ENCODE peak calls at places on chromosomes 12 and 14, in seven cellular contexts. One of them, this sample, is unnamed.
A peak's percentile ranks its signal among the peaks of the same experiment; 100 is the strongest.

GRCh38 chr14:39366460-39367386 is 65.5 kb downstream of the FBXO33 start:
- DNase-seq in erythroblast: no peak
- DNase-seq in A549: no peak
- DNase-seq in GM12891: no peak
- DNase-seq in adrenal gland: no peak
- DNase-seq in lower leg skin: no peak
- DNase-seq in heart left ventricle: no peak
- DNase-seq in this sample: no peak

GRCh38 chr12:109932878-109933503 is 32.9 kb downstream of the TCHP start:
- DNase-seq in adrenal gland: peak; percentile 80
- DNase-seq in A549: no peak
- DNase-seq in erythroblast: no peak
- DNase-seq in lower leg skin: no peak
- DNase-seq in heart left ventricle: peak; percentile 66
- DNase-seq in GM12891: no peak
- DNase-seq in this sample: no peak

GRCh38 chr12:121279507-121279915 is 17.0 kb downstream of the CAMKK2 start:
- DNase-seq in adrenal gland: peak; percentile 91
- DNase-seq in GM12891: no peak
- DNase-seq in A549: no peak
- DNase-seq in lower leg skin: peak; percentile 89
- DNase-seq in heart left ventricle: peak; percentile 54
- DNase-seq in erythroblast: no peak
- DNase-seq in this sample: no peak

GRCh38 chr12:111881712-111882111 is 39.7 kb downstream of the MAPKAPK5 start:
- DNase-seq in A549: no peak
- DNase-seq in erythroblast: no peak
- DNase-seq in adrenal gland: no peak
- DNase-seq in lower leg skin: no peak
- DNase-seq in heart left ventricle: no peak
- DNase-seq in GM12891: peak; percentile 10
- DNase-seq in this sample: no peak

GRCh38 chr12:34398366-34398705 is 376.0 kb downstream of the ALG10 start:
- DNase-seq in lower leg skin: peak; percentile 60
- DNase-seq in GM12891: no peak
- DNase-seq in erythroblast: no peak
- DNase-seq in heart left ventricle: peak; percentile 2
- DNase-seq in A549: no peak
- DNase-seq in adrenal gland: no peak
- DNase-seq in this sample: no peak

GRCh38 chr12:25491396-25491948 is 61.6 kb downstream of the LMNTD1 start:
- DNase-seq in GM12891: no peak
- DNase-seq in adrenal gland: no peak
- DNase-seq in lower leg skin: no peak
- DNase-seq in erythroblast: no peak
- DNase-seq in A549: no peak
- DNase-seq in heart left ventricle: no peak
- DNase-seq in this sample: no peak

GRCh38 chr12:95633049-95633545 is 81.8 kb upstream of the USP44 start:
- DNase-seq in lower leg skin: peak; percentile 88
- DNase-seq in erythroblast: no peak
- DNase-seq in A549: peak; percentile 99
- DNase-seq in GM12891: no peak
- DNase-seq in heart left ventricle: no peak
- DNase-seq in adrenal gland: peak; percentile 79
- DNase-seq in this sample: no peak

GRCh38 chr12:28574746-28575592 is 384.7 kb downstream of the CCDC91 start:
- DNase-seq in heart left ventricle: peak; percentile 14
- DNase-seq in GM12891: no peak
- DNase-seq in A549: peak; percentile 8
- DNase-seq in adrenal gland: no peak
- DNase-seq in erythroblast: no peak
- DNase-seq in lower leg skin: no peak
- DNase-seq in this sample: no peak

GRCh38 chr14:26870096-26870495 is 272.3 kb upstream of the NOVA1 start:
- DNase-seq in A549: no peak
- DNase-seq in lower leg skin: no peak
- DNase-seq in heart left ventricle: no peak
- DNase-seq in adrenal gland: no peak
- DNase-seq in GM12891: no peak
- DNase-seq in erythroblast: no peak
- DNase-seq in this sample: no peak

GRCh38 chr12:38282886-38283285 is 33.7 kb upstream of the ALG10B start:
- DNase-seq in adrenal gland: no peak
- DNase-seq in GM12891: no peak
- DNase-seq in erythroblast: no peak
- DNase-seq in heart left ventricle: no peak
- DNase-seq in lower leg skin: no peak
- DNase-seq in A549: peak; percentile 15
- DNase-seq in this sample: no peak

GRCh38 chr12:28237423-28237822 is 47.2 kb downstream of the CCDC91 start:
- DNase-seq in lower leg skin: no peak
- DNase-seq in heart left ventricle: no peak
- DNase-seq in GM12891: no peak
- DNase-seq in A549: peak; percentile 10
- DNase-seq in adrenal gland: no peak
- DNase-seq in erythroblast: peak; percentile 5
- DNase-seq in this sample: no peak

GRCh38 chr12:14779834-14780233 is 23.4 kb downstream of the WBP11 start:
- DNase-seq in adrenal gland: no peak
- DNase-seq in lower leg skin: no peak
- DNase-seq in A549: no peak
- DNase-seq in erythroblast: peak; percentile 5
- DNase-seq in heart left ventricle: no peak
- DNase-seq in GM12891: no peak
- DNase-seq in this sample: no peak

GRCh38 chr12:42216737-42217136 is 21.3 kb downstream of the YAF2 start:
- DNase-seq in heart left ventricle: no peak
- DNase-seq in GM12891: no peak
- DNase-seq in A549: no peak
- DNase-seq in adrenal gland: no peak
- DNase-seq in lower leg skin: no peak
- DNase-seq in erythroblast: no peak
- DNase-seq in this sample: no peak

GRCh38 chr12:82361461-82361915 is 3.2 kb downstream of the METTL25 start:
- DNase-seq in erythroblast: no peak
- DNase-seq in A549: no peak
- DNase-seq in lower leg skin: no peak
- DNase-seq in heart left ventricle: no peak
- DNase-seq in adrenal gland: no peak
- DNase-seq in GM12891: no peak
- DNase-seq in this sample: no peak

GRCh38 chr12:57005980-57006808 is at the start of gene ZBTB39:
- DNase-seq in heart left ventricle: peak; percentile 68
- DNase-seq in GM12891: peak; percentile 78
- DNase-seq in A549: peak; percentile 60
- DNase-seq in adrenal gland: no peak
- DNase-seq in lower leg skin: no peak
- DNase-seq in erythroblast: peak; percentile 82
- DNase-seq in this sample: no peak

GRCh38 chr12:34287986-34288962 is 266.0 kb downstream of the ALG10 start:
- DNase-seq in erythroblast: no peak
- DNase-seq in adrenal gland: peak; percentile 24
- DNase-seq in lower leg skin: peak; percentile 45
- DNase-seq in heart left ventricle: peak; percentile 2
- DNase-seq in GM12891: no peak
- DNase-seq in A549: no peak
- DNase-seq in this sample: no peak

GRCh38 chr12:52826611-52827498 is 7.3 kb downstream of the KRT79 start:
- DNase-seq in erythroblast: no peak
- DNase-seq in heart left ventricle: no peak
- DNase-seq in A549: peak; percentile 41
- DNase-seq in lower leg skin: no peak
- DNase-seq in GM12891: no peak
- DNase-seq in adrenal gland: no peak
- DNase-seq in this sample: no peak

GRCh38 chr14:24114536-24115450 is at the start of the genes DCAF11 and NRL:
- DNase-seq in GM12891: peak; percentile 95
- DNase-seq in adrenal gland: peak; percentile 99
- DNase-seq in A549: peak; percentile 100
- DNase-seq in erythroblast: peak; percentile 100
- DNase-seq in lower leg skin: peak; percentile 100
- DNase-seq in heart left ventricle: peak; percentile 99
- DNase-seq in this sample: peak; percentile 95
- TF ChIP-seq POLR2A in GM12891: peak; percentile 50
- TF ChIP-seq POLR2A in adrenal gland: peak; percentile 41
- TF ChIP-seq POLR2A in A549: peak; percentile 3
- TF ChIP-seq POLR2A in erythroblast: peak; percentile 83
- TF ChIP-seq POLR2A in lower leg skin: no peak
- TF ChIP-seq POLR2A in heart left ventricle: no peak
- TF ChIP-seq POLR2A in this sample: no peak

GRCh38 chr14:104435147-104436046 is 144.2 kb upstream of the C14orf180 start:
- DNase-seq in adrenal gland: no peak
- DNase-seq in A549: no peak
- DNase-seq in GM12891: no peak
- DNase-seq in erythroblast: no peak
- DNase-seq in lower leg skin: peak; percentile 84
- DNase-seq in heart left ventricle: no peak
- DNase-seq in this sample: no peak

GRCh38 chr14:104436741-104437701 is 142.5 kb upstream of the C14orf180 start:
- DNase-seq in A549: no peak
- DNase-seq in adrenal gland: peak; percentile 52
- DNase-seq in lower leg skin: peak; percentile 84
- DNase-seq in GM12891: no peak
- DNase-seq in heart left ventricle: no peak
- DNase-seq in erythroblast: no peak
- DNase-seq in this sample: no peak

GRCh38 chr14:104437703-104438102 is 141.9 kb upstream of the C14orf180 start:
- DNase-seq in heart left ventricle: no peak
- DNase-seq in adrenal gland: no peak
- DNase-seq in A549: no peak
- DNase-seq in GM12891: no peak
- DNase-seq in erythroblast: no peak
- DNase-seq in lower leg skin: peak; percentile 67
- DNase-seq in this sample: no peak

GRCh38 chr14:104434214-104435076 is 145.1 kb upstream of the C14orf180 start:
- DNase-seq in GM12891: no peak
- DNase-seq in lower leg skin: peak; percentile 84
- DNase-seq in A549: no peak
- DNase-seq in heart left ventricle: no peak
- DNase-seq in erythroblast: no peak
- DNase-seq in adrenal gland: peak; percentile 31
- DNase-seq in this sample: no peak

GRCh38 chr14:104436047-104436531 is 143.5 kb upstream of the C14orf180 start:
- DNase-seq in erythroblast: no peak
- DNase-seq in adrenal gland: peak; percentile 77
- DNase-seq in A549: no peak
- DNase-seq in lower leg skin: peak; percentile 88
- DNase-seq in heart left ventricle: peak; percentile 83
- DNase-seq in GM12891: no peak
- DNase-seq in this sample: no peak
- TF ChIP-seq POLR2A in erythroblast: no peak
- TF ChIP-seq POLR2A in adrenal gland: no peak
- TF ChIP-seq POLR2A in A549: no peak
- TF ChIP-seq POLR2A in lower leg skin: no peak
- TF ChIP-seq POLR2A in heart left ventricle: no peak
- TF ChIP-seq POLR2A in GM12891: no peak
- TF ChIP-seq POLR2A in this sample: no peak

DNA sequence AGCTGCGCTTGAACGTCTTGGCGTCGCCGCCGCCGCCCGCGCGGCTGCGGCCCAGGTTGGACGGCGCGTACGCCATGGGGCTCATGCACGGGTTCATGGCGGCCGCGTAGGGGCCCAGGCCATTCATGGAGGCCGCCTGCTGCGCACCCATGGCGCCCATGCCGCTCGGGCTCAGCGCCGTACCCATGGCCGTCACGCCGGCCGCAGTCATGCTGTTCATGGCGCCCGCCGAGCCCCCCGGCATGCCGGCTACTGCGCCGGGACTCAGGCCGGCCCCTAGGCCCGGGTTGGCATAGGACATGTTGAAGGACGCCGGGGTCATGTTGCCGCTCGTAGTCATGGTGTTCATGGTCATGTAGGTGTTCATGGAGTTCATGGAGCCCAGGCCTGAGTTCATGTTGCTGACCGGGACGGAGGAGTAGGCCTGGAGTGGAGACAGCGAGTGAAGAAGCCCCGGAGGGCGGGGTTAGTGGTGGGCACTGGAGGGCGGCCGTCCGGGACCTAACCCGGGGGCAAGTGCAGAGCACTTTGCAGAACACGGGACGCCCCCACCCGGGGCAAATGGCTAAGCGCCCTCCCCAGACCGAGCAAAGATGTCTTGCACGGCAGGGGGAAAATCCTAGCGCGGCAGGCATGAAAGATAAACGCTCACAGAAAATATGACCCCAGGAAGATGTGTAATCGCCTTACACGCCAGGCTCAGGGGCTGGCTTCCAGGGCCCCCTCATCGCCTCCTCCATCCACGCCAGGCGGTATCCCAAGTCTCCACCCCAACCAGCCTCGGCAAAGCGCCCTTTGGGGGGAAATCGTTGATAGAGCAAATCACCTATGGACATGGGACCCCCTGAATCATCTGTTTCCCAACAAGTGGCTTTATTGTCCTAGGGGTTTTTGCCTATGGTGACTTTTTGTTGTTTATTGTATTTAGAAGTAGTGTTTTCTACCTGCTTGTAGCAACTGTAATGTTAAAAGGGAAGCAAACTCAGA is 2.5 kb downstream of the FOXA1 start:
- DNase-seq in heart left ventricle: no peak
- DNase-seq in erythroblast: no peak
- DNase-seq in A549: peak; percentile 67
- DNase-seq in lower leg skin: no peak
- DNase-seq in GM12891: no peak
- DNase-seq in adrenal gland: no peak
- DNase-seq in this sample: no peak
- TF ChIP-seq POLR2A in heart left ventricle: no peak
- TF ChIP-seq POLR2A in erythroblast: no peak
- TF ChIP-seq POLR2A in A549: no peak
- TF ChIP-seq POLR2A in lower leg skin: no peak
- TF ChIP-seq POLR2A in GM12891: no peak
- TF ChIP-seq POLR2A in adrenal gland: no peak
- TF ChIP-seq POLR2A in this sample: no peak

DNA sequence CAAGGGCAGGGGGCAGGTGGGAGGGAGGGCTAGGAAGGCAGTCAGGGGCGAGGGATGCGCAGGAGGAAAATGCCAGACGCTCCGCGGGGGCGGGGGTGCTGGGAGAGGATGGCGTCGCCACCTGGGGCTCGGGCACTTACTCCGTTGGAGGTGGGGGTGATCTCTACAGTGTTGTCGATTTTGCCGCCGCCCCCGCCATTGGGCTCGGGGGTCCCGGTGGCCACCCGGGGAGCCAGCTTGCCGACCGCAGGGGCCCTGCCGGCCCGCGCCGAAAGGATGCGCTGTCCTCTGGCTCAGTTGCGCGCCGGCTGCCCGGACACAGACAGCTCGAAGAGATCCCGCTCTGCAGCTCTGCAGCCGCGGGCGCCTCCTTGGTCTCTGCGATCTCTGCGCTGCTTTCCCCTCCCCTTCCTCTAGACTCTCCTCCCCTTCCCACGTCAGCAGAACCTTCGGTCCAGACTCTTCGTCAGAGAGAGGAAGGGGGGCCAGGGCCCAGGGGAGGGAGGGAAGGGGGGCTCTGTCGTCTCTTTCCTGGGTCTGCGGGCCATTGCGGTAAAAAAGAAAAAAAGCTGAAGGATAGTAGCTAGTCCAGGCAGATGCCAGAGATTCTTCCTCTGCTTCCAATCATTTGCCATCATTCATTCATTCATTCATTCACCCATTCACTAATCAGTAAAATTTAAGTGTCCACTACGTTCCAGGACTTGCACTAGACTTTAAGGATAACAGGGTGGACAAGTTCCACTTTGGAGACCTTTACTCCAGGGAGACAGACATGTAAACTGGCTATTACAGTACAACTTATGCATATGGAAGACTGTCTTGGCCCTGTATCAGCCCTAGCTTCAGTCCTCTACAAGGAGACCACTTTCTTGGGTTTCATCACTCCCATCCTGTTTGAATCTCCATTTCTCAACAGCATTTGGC is at the start of gene SLC22A17:
- DNase-seq in lower leg skin: peak; percentile 91
- DNase-seq in A549: peak; percentile 65
- DNase-seq in GM12891: no peak
- DNase-seq in heart left ventricle: peak; percentile 84
- DNase-seq in erythroblast: no peak
- DNase-seq in adrenal gland: peak; percentile 94
- DNase-seq in this sample: no peak
- TF ChIP-seq POLR2A in lower leg skin: no peak
- TF ChIP-seq POLR2A in A549: peak; percentile 84
- TF ChIP-seq POLR2A in GM12891: no peak
- TF ChIP-seq POLR2A in heart left ventricle: no peak
- TF ChIP-seq POLR2A in erythroblast: no peak
- TF ChIP-seq POLR2A in adrenal gland: peak; percentile 84
- TF ChIP-seq POLR2A in this sample: no peak

This sample was measured in esophagus squamous epithelium.